ENCODE peak calls at places on chromosomes 16 and 17, in four cellular contexts. One of them, this sample, is unnamed.
A peak's percentile ranks its signal among the peaks of the same experiment; 100 is the strongest.

GRCh38 chr16:1817716-1818115 is 8.9 kb downstream of the HAGH start:
- DNase-seq in neuronal stem cell: no peak
- DNase-seq in mesenchymal stem cell: no peak
- DNase-seq in H1: no peak
- DNase-seq in this sample: no peak

GRCh38 chr16:68090109-68090508 is 4.9 kb downstream of the NFATC3 start:
- DNase-seq in mesenchymal stem cell: no peak
- DNase-seq in neuronal stem cell: no peak
- DNase-seq in H1: no peak
- DNase-seq in this sample: no peak

GRCh38 chr17:50863221-50863843 is 2.8 kb downstream of the TOB1 start:
- DNase-seq in mesenchymal stem cell: peak; percentile 53
- DNase-seq in neuronal stem cell: no peak
- DNase-seq in H1: peak; percentile 72
- DNase-seq in this sample: peak; percentile 75

GRCh38 chr16:68257906-68258800 is 6.2 kb upstream of the SLC7A6 start:
- DNase-seq in H1: no peak
- DNase-seq in mesenchymal stem cell: peak; percentile 83
- DNase-seq in neuronal stem cell: no peak
- DNase-seq in this sample: no peak

GRCh38 chr17:49496183-49496865 is 1.2 kb downstream of the NGFR start:
- DNase-seq in mesenchymal stem cell: peak; percentile 59
- DNase-seq in H1: peak; percentile 98
- DNase-seq in neuronal stem cell: peak; percentile 80
- DNase-seq in this sample: peak; percentile 86

GRCh38 chr17:53032861-53033271 is 789.9 kb upstream of the KIF2B start:
- DNase-seq in H1: peak; percentile 62
- DNase-seq in neuronal stem cell: peak; percentile 53
- DNase-seq in mesenchymal stem cell: peak; percentile 65
- DNase-seq in this sample: peak; percentile 89

GRCh38 chr16:86078121-86078600 is 179.2 kb downstream of the IRF8 start:
- DNase-seq in mesenchymal stem cell: no peak
- DNase-seq in neuronal stem cell: no peak
- DNase-seq in H1: no peak
- DNase-seq in this sample: peak; percentile 18

GRCh38 chr16:89729863-89730574 is 8.7 kb downstream of the ZNF276 start:
- DNase-seq in mesenchymal stem cell: no peak
- DNase-seq in neuronal stem cell: no peak
- DNase-seq in H1: no peak
- DNase-seq in this sample: no peak

GRCh38 chr17:62627219-62627903 is at the start of gene MRC2:
- DNase-seq in H1: peak; percentile 86
- DNase-seq in mesenchymal stem cell: peak; percentile 92
- DNase-seq in neuronal stem cell: peak; percentile 56
- DNase-seq in this sample: peak; percentile 82

GRCh38 chr16:20906871-20907255 is 6.3 kb downstream of the LYRM1 start:
- DNase-seq in neuronal stem cell: no peak
- DNase-seq in mesenchymal stem cell: no peak
- DNase-seq in H1: no peak
- DNase-seq in this sample: no peak

GRCh38 chr16:65713409-65713808 is 591.5 kb upstream of the CDH11 start:
- DNase-seq in H1: peak; percentile 45
- DNase-seq in neuronal stem cell: no peak
- DNase-seq in mesenchymal stem cell: no peak
- DNase-seq in this sample: no peak

GRCh38 chr17:27977751-27978688 is 64.5 kb upstream of the NLK start:
- DNase-seq in H1: no peak
- DNase-seq in mesenchymal stem cell: no peak
- DNase-seq in neuronal stem cell: no peak
- DNase-seq in this sample: no peak

GRCh38 chr16:11331967-11332366 is 13.3 kb upstream of the RMI2 start:
- DNase-seq in H1: no peak
- DNase-seq in neuronal stem cell: no peak
- DNase-seq in mesenchymal stem cell: no peak
- DNase-seq in this sample: no peak
- H2BK12ac ChIP-seq in H1: peak overlapping the region; percentile 6
- H2BK12ac ChIP-seq in neuronal stem cell: no peak overlapping the region
- H2BK12ac ChIP-seq in mesenchymal stem cell: peak overlapping the region; percentile 42
- H2BK12ac ChIP-seq in this sample: no peak overlapping the region

GRCh38 chr17:78497115-78497540 is 80.1 kb downstream of the DNAH17 start:
- DNase-seq in H1: peak; percentile 85
- DNase-seq in mesenchymal stem cell: peak; percentile 80
- DNase-seq in neuronal stem cell: peak; percentile 61
- DNase-seq in this sample: peak; percentile 92
- H2AK5ac ChIP-seq in H1: no peak overlapping the region
- H2AK5ac ChIP-seq in mesenchymal stem cell: no peak overlapping the region
- H2AK5ac ChIP-seq in neuronal stem cell: no peak overlapping the region
- H2AK5ac ChIP-seq in this sample: no peak overlapping the region

GRCh38 chr17:81311954-81312353 is 16.8 kb upstream of the SLC38A10 start:
- DNase-seq in mesenchymal stem cell: no peak
- DNase-seq in neuronal stem cell: no peak
- DNase-seq in H1: no peak
- DNase-seq in this sample: no peak
- H2BK12ac ChIP-seq in mesenchymal stem cell: no peak overlapping the region
- H2BK12ac ChIP-seq in neuronal stem cell: no peak overlapping the region
- H2BK12ac ChIP-seq in H1: no peak overlapping the region
- H2BK12ac ChIP-seq in this sample: no peak overlapping the region

DNA sequence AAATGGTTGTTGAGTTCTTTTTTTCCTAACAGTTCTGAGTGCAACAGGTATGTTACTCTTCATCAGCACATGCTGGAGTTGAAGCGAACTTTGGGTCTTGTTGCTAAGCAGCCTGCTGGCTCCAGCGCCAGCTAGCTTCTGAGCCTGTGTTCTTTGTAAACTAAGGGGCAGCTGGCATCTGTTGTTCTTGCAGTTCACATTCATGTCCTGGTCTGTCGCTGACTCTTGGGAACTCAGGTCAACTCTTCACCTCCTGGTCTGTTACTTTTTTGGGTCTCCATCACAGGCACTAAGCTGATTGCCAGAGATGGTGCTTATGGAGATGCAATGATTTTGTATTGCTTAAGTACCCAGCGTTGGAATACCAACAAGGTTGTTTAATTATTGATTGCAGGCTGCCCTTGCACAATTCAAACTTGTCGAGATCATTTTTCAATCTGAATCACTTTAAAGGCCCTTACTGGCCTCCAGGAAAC is 40.8 kb downstream of the USP10 start:
- DNase-seq in neuronal stem cell: no peak
- DNase-seq in H1: no peak
- DNase-seq in mesenchymal stem cell: no peak
- DNase-seq in this sample: no peak
- H2AK5ac ChIP-seq in neuronal stem cell: no peak overlapping the region
- H2AK5ac ChIP-seq in H1: no peak overlapping the region
- H2AK5ac ChIP-seq in mesenchymal stem cell: no peak overlapping the region
- H2AK5ac ChIP-seq in this sample: no peak overlapping the region

GRCh38 chr17:47810200-47810821 is 11.3 kb downstream of the OSBPL7 start:
- DNase-seq in neuronal stem cell: no peak
- DNase-seq in mesenchymal stem cell: peak; percentile 96
- DNase-seq in H1: no peak
- DNase-seq in this sample: peak; percentile 73

GRCh38 chr17:47812146-47812920 is 9.3 kb downstream of the OSBPL7 start:
- DNase-seq in mesenchymal stem cell: no peak
- DNase-seq in neuronal stem cell: no peak
- DNase-seq in H1: no peak
- DNase-seq in this sample: peak; percentile 24

GRCh38 chr17:47813077-47813476 is 8.5 kb downstream of the OSBPL7 start:
- DNase-seq in H1: no peak
- DNase-seq in mesenchymal stem cell: no peak
- DNase-seq in neuronal stem cell: no peak
- DNase-seq in this sample: no peak

GRCh38 chr17:47811709-47812108 is 9.9 kb downstream of the OSBPL7 start:
- DNase-seq in H1: no peak
- DNase-seq in mesenchymal stem cell: no peak
- DNase-seq in neuronal stem cell: no peak
- DNase-seq in this sample: no peak

DNA sequence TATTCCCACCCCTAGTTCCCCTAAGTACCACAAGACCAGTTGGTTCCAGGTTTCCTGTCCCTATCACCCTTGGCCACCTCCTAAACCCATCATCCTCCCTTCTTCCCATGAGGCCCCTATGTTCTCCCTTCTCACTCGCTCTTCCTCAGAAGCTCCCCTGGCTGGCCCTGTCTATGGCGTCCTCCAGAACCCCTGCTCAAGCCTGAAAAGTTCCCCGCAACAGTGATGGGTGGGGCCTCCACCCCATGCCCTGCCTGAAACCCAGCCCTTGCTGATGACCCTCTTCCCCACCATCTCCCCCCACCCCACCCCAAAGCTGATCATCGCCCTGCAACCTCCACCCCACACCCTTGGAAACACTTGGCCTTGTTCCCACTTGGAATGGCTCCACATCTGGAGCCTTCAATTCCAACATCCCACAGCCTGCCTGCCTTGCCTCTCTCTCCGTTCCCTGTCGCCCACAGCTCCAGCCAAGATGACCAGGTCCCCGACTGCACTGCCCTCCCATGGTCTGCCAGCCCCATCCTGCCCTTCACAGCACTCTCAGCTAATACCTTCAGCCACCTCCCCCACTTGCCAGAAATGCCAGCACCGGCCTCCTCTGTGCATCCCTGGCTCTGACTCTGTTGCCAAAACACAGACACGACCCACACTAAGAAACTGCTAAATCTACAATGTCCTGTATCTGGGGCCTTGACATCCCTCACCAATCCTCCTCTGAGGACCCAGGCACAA is 10.5 kb downstream of the OSBPL7 start:
- DNase-seq in H1: no peak
- DNase-seq in neuronal stem cell: no peak
- DNase-seq in mesenchymal stem cell: no peak
- DNase-seq in this sample: peak; percentile 24
- H2BK12ac ChIP-seq in H1: no peak overlapping the region
- H2BK12ac ChIP-seq in neuronal stem cell: no peak overlapping the region
- H2BK12ac ChIP-seq in mesenchymal stem cell: no peak overlapping the region
- H2BK12ac ChIP-seq in this sample: no peak overlapping the region

GRCh38 chr17:44552361-44552760 is 4.9 kb upstream of the FZD2 start:
- DNase-seq in mesenchymal stem cell: no peak
- DNase-seq in neuronal stem cell: no peak
- DNase-seq in H1: no peak
- DNase-seq in this sample: no peak
- H2AK5ac ChIP-seq in mesenchymal stem cell: peak overlapping the region; percentile 11
- H2AK5ac ChIP-seq in neuronal stem cell: peak overlapping the region; percentile 79
- H2AK5ac ChIP-seq in H1: no peak overlapping the region
- H2AK5ac ChIP-seq in this sample: no peak overlapping the region

DNA sequence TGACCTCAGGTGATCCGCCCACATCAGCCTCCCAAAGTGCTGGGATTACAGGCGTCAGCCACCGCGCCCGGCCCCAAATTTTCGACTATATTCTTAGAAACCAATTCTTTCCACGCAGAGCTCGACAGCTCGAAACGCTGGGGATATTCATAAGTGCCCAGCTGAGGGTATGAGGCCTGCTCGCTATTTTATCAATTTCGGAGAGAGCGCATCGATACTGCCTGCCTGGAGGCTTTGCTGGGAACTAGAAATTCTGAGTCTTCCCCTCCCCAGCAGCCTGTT is 389 bp downstream of the PTRH2 start:
- DNase-seq in neuronal stem cell: no peak
- DNase-seq in mesenchymal stem cell: no peak
- DNase-seq in H1: no peak
- DNase-seq in this sample: no peak
- H2BK12ac ChIP-seq in neuronal stem cell: no peak overlapping the region
- H2BK12ac ChIP-seq in mesenchymal stem cell: no peak overlapping the region
- H2BK12ac ChIP-seq in H1: no peak overlapping the region
- H2BK12ac ChIP-seq in this sample: no peak overlapping the region

GRCh38 chr17:17935321-17936271 is 36.6 kb downstream of the TOM1L2 start:
- DNase-seq in H1: no peak
- DNase-seq in neuronal stem cell: no peak
- DNase-seq in mesenchymal stem cell: peak; percentile 91
- DNase-seq in this sample: no peak

GRCh38 chr17:17931159-17931558 is 41.0 kb downstream of the TOM1L2 start:
- DNase-seq in neuronal stem cell: no peak
- DNase-seq in H1: no peak
- DNase-seq in mesenchymal stem cell: no peak
- DNase-seq in this sample: no peak

GRCh38 chr17:17934214-17934613 is 38.0 kb downstream of the TOM1L2 start:
- DNase-seq in mesenchymal stem cell: no peak
- DNase-seq in neuronal stem cell: no peak
- DNase-seq in H1: no peak
- DNase-seq in this sample: no peak

GRCh38 chr17:17934796-17935195 is 37.4 kb downstream of the TOM1L2 start:
- DNase-seq in H1: no peak
- DNase-seq in mesenchymal stem cell: no peak
- DNase-seq in neuronal stem cell: no peak
- DNase-seq in this sample: no peak

DNA sequence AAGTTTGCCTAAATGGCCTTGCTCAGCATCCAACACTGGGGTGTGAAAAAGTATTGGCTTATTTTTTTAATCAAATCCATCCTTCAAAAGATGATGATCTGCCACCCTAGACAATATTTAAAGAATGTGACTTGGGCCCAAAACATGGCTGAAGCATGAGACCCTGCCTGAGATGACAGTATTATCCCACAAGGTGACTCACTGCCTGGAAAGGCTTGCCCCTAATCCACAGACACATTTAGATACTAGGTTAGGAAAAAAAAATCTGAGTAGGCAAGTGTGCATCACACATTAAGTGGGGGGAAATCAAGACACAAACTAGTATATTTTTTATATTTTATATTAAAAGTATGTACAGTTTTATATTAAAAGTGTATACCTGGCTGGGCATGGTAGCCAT is 38.4 kb downstream of the TOM1L2 start:
- DNase-seq in mesenchymal stem cell: peak; percentile 44
- DNase-seq in neuronal stem cell: no peak
- DNase-seq in H1: no peak
- DNase-seq in this sample: no peak
- H2AK5ac ChIP-seq in mesenchymal stem cell: no peak overlapping the region
- H2AK5ac ChIP-seq in neuronal stem cell: no peak overlapping the region
- H2AK5ac ChIP-seq in H1: no peak overlapping the region
- H2AK5ac ChIP-seq in this sample: no peak overlapping the region

GRCh38 chr17:16417896-16418683 is 2.7 kb downstream of the TRPV2 start:
- DNase-seq in H1: no peak
- DNase-seq in neuronal stem cell: no peak
- DNase-seq in mesenchymal stem cell: peak; percentile 43
- DNase-seq in this sample: no peak

GRCh38 chr17:16419074-16419928 is 3.9 kb downstream of the TRPV2 start:
- DNase-seq in mesenchymal stem cell: peak; percentile 96
- DNase-seq in H1: no peak
- DNase-seq in neuronal stem cell: no peak
- DNase-seq in this sample: no peak

GRCh38 chr17:16417399-16417798 is 2.0 kb downstream of the TRPV2 start:
- DNase-seq in mesenchymal stem cell: no peak
- DNase-seq in neuronal stem cell: no peak
- DNase-seq in H1: no peak
- DNase-seq in this sample: no peak

GRCh38 chr17:16418684-16419066 is 3.3 kb downstream of the TRPV2 start:
- DNase-seq in H1: no peak
- DNase-seq in mesenchymal stem cell: no peak
- DNase-seq in neuronal stem cell: no peak
- DNase-seq in this sample: no peak

DNA sequence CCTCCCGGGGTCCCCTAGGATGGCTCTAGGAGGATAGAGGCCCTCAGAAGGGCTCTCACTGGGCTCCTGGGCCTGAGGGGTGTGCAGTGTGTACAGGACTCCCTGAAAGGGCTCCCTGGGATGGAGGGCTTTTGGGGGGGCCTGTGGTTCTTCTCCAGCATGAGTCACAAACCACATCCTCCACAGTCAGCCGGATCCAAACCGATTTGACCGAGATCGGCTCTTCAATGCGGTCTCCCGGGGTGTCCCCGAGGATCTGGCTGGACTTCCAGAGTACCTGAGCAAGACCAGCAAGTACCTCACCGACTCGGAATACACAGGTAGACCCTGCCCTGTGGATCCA is 4.5 kb downstream of the TRPV2 start:
- DNase-seq in mesenchymal stem cell: peak; percentile 92
- DNase-seq in H1: no peak
- DNase-seq in neuronal stem cell: no peak
- DNase-seq in this sample: no peak
- H2BK12ac ChIP-seq in mesenchymal stem cell: peak overlapping the region; percentile 97
- H2BK12ac ChIP-seq in H1: no peak overlapping the region
- H2BK12ac ChIP-seq in neuronal stem cell: no peak overlapping the region
- H2BK12ac ChIP-seq in this sample: no peak overlapping the region

This sample was measured in H9.